ENCODE peak calls at places on chromosomes 12 and 14, in eight cellular contexts. One of them, this sample, is unnamed.

GRCh38 chr12:105947906-105948305 is 190.8 kb downstream of the NUAK1 start:
- DNase-seq in KG1: no peak
- DNase-seq in AG04450: no peak
- DNase-seq in NCI-H1417 treated with DMSO at 0.1 percent for 48 hours: no peak
- DNase-seq in AG09319: no peak
- DNase-seq in NCI-H187: no peak
- DNase-seq in ecto neural progenitor cell: peak
- DNase-seq in dorsolateral prefrontal cortex: no peak
- DNase-seq in this sample: no peak

GRCh38 chr12:92452763-92453162 is 250.0 kb upstream of the PLEKHG7 start:
- DNase-seq in KG1: no peak
- DNase-seq in AG04450: no peak
- DNase-seq in NCI-H1417 treated with DMSO at 0.1 percent for 48 hours: no peak
- DNase-seq in AG09319: no peak
- DNase-seq in NCI-H187: no peak
- DNase-seq in ecto neural progenitor cell: no peak
- DNase-seq in dorsolateral prefrontal cortex: no peak
- DNase-seq in this sample: no peak

GRCh38 chr14:74988131-74988530 is 14.6 kb upstream of the EIF2B2 start:
- DNase-seq in KG1: no peak
- DNase-seq in AG04450: no peak
- DNase-seq in NCI-H1417 treated with DMSO at 0.1 percent for 48 hours: peak
- DNase-seq in AG09319: no peak
- DNase-seq in NCI-H187: peak
- DNase-seq in ecto neural progenitor cell: no peak
- DNase-seq in dorsolateral prefrontal cortex: no peak
- DNase-seq in this sample: no peak

GRCh38 chr14:46344327-46344937 is 307.1 kb downstream of the RPL10L start:
- DNase-seq in KG1: peak
- DNase-seq in AG04450: no peak
- DNase-seq in NCI-H1417 treated with DMSO at 0.1 percent for 48 hours: peak
- DNase-seq in AG09319: no peak
- DNase-seq in NCI-H187: no peak
- DNase-seq in ecto neural progenitor cell: no peak
- DNase-seq in dorsolateral prefrontal cortex: no peak
- DNase-seq in this sample: no peak

GRCh38 chr14:68823434-68824206 is 30.8 kb upstream of the ZFP36L1 start:
- DNase-seq in KG1: no peak
- DNase-seq in AG04450: no peak
- DNase-seq in NCI-H1417 treated with DMSO at 0.1 percent for 48 hours: no peak
- DNase-seq in AG09319: no peak
- DNase-seq in NCI-H187: no peak
- DNase-seq in ecto neural progenitor cell: no peak
- DNase-seq in dorsolateral prefrontal cortex: no peak
- DNase-seq in this sample: no peak

GRCh38 chr14:47678993-47679392 is 3.6 kb upstream of the MDGA2 start:
- DNase-seq in KG1: no peak
- DNase-seq in AG04450: no peak
- DNase-seq in NCI-H1417 treated with DMSO at 0.1 percent for 48 hours: no peak
- DNase-seq in AG09319: no peak
- DNase-seq in NCI-H187: no peak
- DNase-seq in ecto neural progenitor cell: no peak
- DNase-seq in dorsolateral prefrontal cortex: no peak
- DNase-seq in this sample: no peak

GRCh38 chr12:93020225-93020997 is 91.3 kb upstream of the EEA1 start:
- DNase-seq in KG1: no peak
- DNase-seq in AG04450: no peak
- DNase-seq in NCI-H1417 treated with DMSO at 0.1 percent for 48 hours: no peak
- DNase-seq in AG09319: no peak
- DNase-seq in NCI-H187: no peak
- DNase-seq in ecto neural progenitor cell: no peak
- DNase-seq in dorsolateral prefrontal cortex: no peak
- DNase-seq in this sample: no peak

GRCh38 chr12:55969356-55969755 is 2.7 kb downstream of the CDK2 start:
- DNase-seq in KG1: no peak
- DNase-seq in AG04450: no peak
- DNase-seq in NCI-H1417 treated with DMSO at 0.1 percent for 48 hours: no peak
- DNase-seq in AG09319: no peak
- DNase-seq in NCI-H187: no peak
- DNase-seq in ecto neural progenitor cell: no peak
- DNase-seq in dorsolateral prefrontal cortex: no peak
- DNase-seq in this sample: no peak

GRCh38 chr12:62948123-62948522 is 13.2 kb upstream of the PPM1H start:
- DNase-seq in KG1: no peak
- DNase-seq in AG04450: no peak
- DNase-seq in NCI-H1417 treated with DMSO at 0.1 percent for 48 hours: no peak
- DNase-seq in AG09319: no peak
- DNase-seq in NCI-H187: no peak
- DNase-seq in ecto neural progenitor cell: no peak
- DNase-seq in dorsolateral prefrontal cortex: no peak
- DNase-seq in this sample: no peak

GRCh38 chr14:103516426-103517171 is 6.0 kb downstream of the CKB start:
- DNase-seq in KG1: no peak
- DNase-seq in AG04450: no peak
- DNase-seq in NCI-H1417 treated with DMSO at 0.1 percent for 48 hours: no peak
- DNase-seq in AG09319: no peak
- DNase-seq in NCI-H187: no peak
- DNase-seq in ecto neural progenitor cell: no peak
- DNase-seq in dorsolateral prefrontal cortex: no peak
- DNase-seq in this sample: no peak

GRCh38 chr14:99952039-99952438 is 113.2 kb upstream of the EVL start:
- DNase-seq in KG1: no peak
- DNase-seq in AG04450: no peak
- DNase-seq in NCI-H1417 treated with DMSO at 0.1 percent for 48 hours: no peak
- DNase-seq in AG09319: no peak
- DNase-seq in NCI-H187: no peak
- DNase-seq in ecto neural progenitor cell: no peak
- DNase-seq in dorsolateral prefrontal cortex: no peak
- DNase-seq in this sample: no peak